ENCODE peak calls at places on chromosomes 1 and 21, in nine cellular contexts. K is fibroblast of the aortic adventitia, J is OCI-M1, D is D341Med, R is left colon, O is GM04504, N is HTR-8/SVneo, M is hypothalamus, E is GOT3. T is an unnamed sample.

GRCh38 chr1:114034561-114035303 is 55.5 kb downstream of the OLFML3 start:
- DNase-seq in K (no peak), J (no peak), D (no peak), R (no peak), O (no peak), N (no peak), M (no peak), E (no peak), T (no peak)

GRCh38 chr21:17514124-17514481 is 1.3 kb downstream of the CXADR start:
- DNase-seq in K (no peak), J (no peak), D (peak; percentile 35), R (no peak), O (no peak), N (peak; percentile 45), M (no peak), E (no peak), T (no peak)

GRCh38 chr1:161503394-161503748 is 1.9 kb upstream of the FCGR2A start:
- DNase-seq in K (no peak), J (no peak), D (no peak), R (no peak), O (no peak), N (no peak), M (no peak), E (no peak), T (no peak)

GRCh38 chr1:51168266-51168845 is 66.3 kb downstream of the C1orf185 start:
- DNase-seq in K (peak; percentile 37), J (peak; percentile 58), D (no peak), R (no peak), O (no peak), N (no peak), M (no peak), E (no peak), T (no peak)

GRCh38 chr1:217026506-217026905 is 303.3 kb upstream of the ESRRG start:
- DNase-seq in K (no peak), J (no peak), D (no peak), R (no peak), O (no peak), N (no peak), M (no peak), E (no peak), T (no peak)

GRCh38 chr1:245870698-245871097 is 636.4 kb downstream of the SMYD3 start:
- DNase-seq in K (no peak), J (no peak), D (no peak), R (no peak), O (no peak), N (no peak), M (no peak), E (no peak), T (no peak)

GRCh38 chr21:41600556-41600955 is 92.6 kb upstream of the TMPRSS2 start:
- DNase-seq in K (no peak), J (no peak), D (no peak), R (no peak), O (no peak), N (no peak), M (no peak), E (no peak), T (no peak)

GRCh38 chr1:18628511-18628910 is 2.1 kb upstream of the PAX7 start:
- DNase-seq in K (no peak), J (no peak), D (no peak), R (no peak), O (no peak), N (no peak), M (no peak), E (no peak), T (no peak)

GRCh38 chr21:16162953-16163352 is 433.2 kb downstream of the USP25 start:
- DNase-seq in K (no peak), J (no peak), D (no peak), R (no peak), O (no peak), N (no peak), M (no peak), E (no peak), T (no peak)

GRCh38 chr1:114558548-114558947 is 22.9 kb downstream of the BCAS2 start:
- DNase-seq in K (peak; percentile 23), J (peak; percentile 53), D (no peak), R (no peak), O (no peak), N (peak; percentile 6), M (no peak), E (no peak), T (no peak)

GRCh38 chr1:198538579-198539364 is 1.7 kb downstream of the ATP6V1G3 start:
- DNase-seq in K (no peak), J (no peak), D (no peak), R (no peak), O (no peak), N (no peak), M (no peak), E (no peak), T (no peak)

GRCh38 chr1:20405893-20406604 is 80.0 kb downstream of the CAMK2N1 start:
- DNase-seq in K (peak; percentile 92), J (no peak), D (no peak), R (no peak), O (peak; percentile 47), N (no peak), M (no peak), E (peak; percentile 38), T (no peak)

GRCh38 chr1:32890516-32891240 is 4.4 kb downstream of the HPCA start:
- DNase-seq in K (no peak), J (no peak), D (peak; percentile 3), R (no peak), O (no peak), N (no peak), M (no peak), E (no peak), T (peak; percentile 63)

GRCh38 chr1:76144233-76144632 is 69.7 kb downstream of the ST6GALNAC3 start:
- DNase-seq in K (no peak), J (no peak), D (no peak), R (no peak), O (no peak), N (no peak), M (no peak), E (no peak), T (no peak)

GRCh38 chr1:117566556-117566955 is 39.3 kb upstream of the TENT5C start:
- DNase-seq in K (no peak), J (no peak), D (no peak), R (no peak), O (no peak), N (no peak), M (no peak), E (no peak), T (no peak)

GRCh38 chr1:217747156-217747769 is 116.1 kb downstream of the SPATA17 start:
- DNase-seq in K (peak; percentile 59), J (peak; percentile 66), D (peak; percentile 36), R (no peak), O (no peak), N (peak; percentile 25), M (no peak), E (no peak), T (no peak)

GRCh38 chr1:54807756-54808155 is 6.6 kb upstream of the TTC22 start:
- DNase-seq in K (no peak), J (no peak), D (no peak), R (no peak), O (no peak), N (no peak), M (no peak), E (no peak), T (no peak)

GRCh38 chr1:32066489-32066873 is 6.3 kb upstream of the TMEM39B start:
- DNase-seq in K (peak; percentile 92), J (peak; percentile 97), D (no peak), R (peak; percentile 41), O (peak; percentile 40), N (peak; percentile 41), M (no peak), E (no peak), T (no peak)

GRCh38 chr1:210697185-210697584 is 368.5 kb downstream of the HHAT start:
- DNase-seq in K (no peak), J (no peak), D (no peak), R (no peak), O (no peak), N (no peak), M (no peak), E (no peak), T (no peak)

GRCh38 chr1:5479876-5480275 is 512.3 kb downstream of the NPHP4 start:
- DNase-seq in K (no peak), J (no peak), D (no peak), R (no peak), O (no peak), N (no peak), M (no peak), E (no peak), T (no peak)

GRCh38 chr1:234658143-234658542 is 48.2 kb upstream of the IRF2BP2 start:
- DNase-seq in K (peak; percentile 79), J (no peak), D (no peak), R (no peak), O (peak; percentile 42), N (no peak), M (no peak), E (no peak), T (no peak)

GRCh38 chr1:15370781-15371467 is 38.8 kb upstream of the EFHD2 start:
- DNase-seq in K (peak; percentile 56), J (no peak), D (no peak), R (peak; percentile 59), O (no peak), N (no peak), M (peak; percentile 15), E (no peak), T (peak; percentile 55)

GRCh38 chr1:211236633-211237321 is 22.4 kb upstream of the RCOR3 start:
- DNase-seq in K (no peak), J (no peak), D (no peak), R (no peak), O (no peak), N (peak; percentile 41), M (no peak), E (no peak), T (no peak)

GRCh38 chr21:42683371-42684108 is 30.1 kb downstream of the PDE9A start:
- DNase-seq in K (no peak), J (no peak), D (peak; percentile 28), R (no peak), O (no peak), N (no peak), M (no peak), E (no peak), T (peak; percentile 70)

GRCh38 chr1:41632788-41633575 is 148.5 kb upstream of the EDN2 start:
- DNase-seq in K (no peak), J (no peak), D (no peak), R (no peak), O (no peak), N (no peak), M (no peak), E (no peak), T (no peak)

GRCh38 chr1:216270086-216270773 is 153.0 kb downstream of the USH2A start:
- DNase-seq in K (no peak), J (no peak), D (no peak), R (no peak), O (no peak), N (no peak), M (no peak), E (no peak), T (no peak)

GRCh38 chr21:42021751-42022430 is 11.7 kb upstream of the ZBTB21 start:
- DNase-seq in K (no peak), J (no peak), D (peak; percentile 30), R (no peak), O (no peak), N (no peak), M (no peak), E (no peak), T (no peak)

GRCh38 chr1:42456754-42457089 is 379 bp downstream of the PPCS start:
- DNase-seq in K (peak; percentile 61), J (peak; percentile 77), D (no peak), R (peak; percentile 73), O (peak; percentile 25), N (peak; percentile 25), M (no peak), E (no peak), T (peak; percentile 35)

GRCh38 chr1:28173151-28173979 is 3.1 kb downstream of the PTAFR start:
- DNase-seq in K (no peak), J (no peak), D (peak; percentile 10), R (peak; percentile 25), O (no peak), N (no peak), M (peak; percentile 27), E (no peak), T (no peak)

GRCh38 chr1:28983509-28984310 is 69.3 kb downstream of the EPB41 start:
- DNase-seq in K (no peak), J (no peak), D (no peak), R (no peak), O (no peak), N (no peak), M (no peak), E (no peak), T (no peak)

GRCh38 chr1:109241344-109241743 is 8.0 kb upstream of the CELSR2 start:
- DNase-seq in K (no peak), J (no peak), D (no peak), R (no peak), O (no peak), N (no peak), M (no peak), E (no peak), T (peak; percentile 28)